ENCODE peak calls at places on chromosomes 3 and 15, in six cellular contexts. One of them, this sample, is unnamed.

GRCh38 chr3:64244011-64244942 is 19.0 kb upstream of the PRICKLE2 start:
- DNase-seq in effector CD4-positive, alpha-beta T cell: no peak
- DNase-seq in stimulated activated naive CD8-positive, alpha-beta T cell treated with anti-CD3 and anti-CD28 coated beads, Interleukin-15, Interleukin-2, amounts not matched to agents 100 U/mL and 50 U/mL, for 24 hours: no peak
- DNase-seq in activated naive CD4-positive, alpha-beta T cell treated with anti-CD3 and anti-CD28 coated beads for 36 hours: no peak
- DNase-seq in iPS DF 6.9: no peak
- DNase-seq in IMR-90: no peak
- DNase-seq in this sample: peak; percentile 62

GRCh38 chr3:116940719-116941118 is 231.1 kb downstream of the TUSC7 start:
- DNase-seq in effector CD4-positive, alpha-beta T cell: no peak
- DNase-seq in stimulated activated naive CD8-positive, alpha-beta T cell treated with anti-CD3 and anti-CD28 coated beads, Interleukin-15, Interleukin-2, amounts not matched to agents 100 U/mL and 50 U/mL, for 24 hours: no peak
- DNase-seq in activated naive CD4-positive, alpha-beta T cell treated with anti-CD3 and anti-CD28 coated beads for 36 hours: no peak
- DNase-seq in iPS DF 6.9: no peak
- DNase-seq in IMR-90: no peak
- DNase-seq in this sample: no peak

GRCh38 chr15:62124176-62124952 is 40.7 kb downstream of the C2CD4B start:
- DNase-seq in effector CD4-positive, alpha-beta T cell: no peak
- DNase-seq in stimulated activated naive CD8-positive, alpha-beta T cell treated with anti-CD3 and anti-CD28 coated beads, Interleukin-15, Interleukin-2, amounts not matched to agents 100 U/mL and 50 U/mL, for 24 hours: no peak
- DNase-seq in activated naive CD4-positive, alpha-beta T cell treated with anti-CD3 and anti-CD28 coated beads for 36 hours: peak; percentile 24
- DNase-seq in iPS DF 6.9: no peak
- DNase-seq in IMR-90: peak; percentile 20
- DNase-seq in this sample: no peak

GRCh38 chr3:48897401-48898376 is 993 bp downstream of the SLC25A20 start:
- DNase-seq in effector CD4-positive, alpha-beta T cell: no peak
- DNase-seq in stimulated activated naive CD8-positive, alpha-beta T cell treated with anti-CD3 and anti-CD28 coated beads, Interleukin-15, Interleukin-2, amounts not matched to agents 100 U/mL and 50 U/mL, for 24 hours: peak; percentile 20
- DNase-seq in activated naive CD4-positive, alpha-beta T cell treated with anti-CD3 and anti-CD28 coated beads for 36 hours: peak; percentile 18
- DNase-seq in iPS DF 6.9: no peak
- DNase-seq in IMR-90: no peak
- DNase-seq in this sample: peak; percentile 7

GRCh38 chr3:173396191-173397041 is 1.1 kb upstream of the NLGN1 start:
- DNase-seq in effector CD4-positive, alpha-beta T cell: no peak
- DNase-seq in stimulated activated naive CD8-positive, alpha-beta T cell treated with anti-CD3 and anti-CD28 coated beads, Interleukin-15, Interleukin-2, amounts not matched to agents 100 U/mL and 50 U/mL, for 24 hours: no peak
- DNase-seq in activated naive CD4-positive, alpha-beta T cell treated with anti-CD3 and anti-CD28 coated beads for 36 hours: peak; percentile 3
- DNase-seq in iPS DF 6.9: no peak
- DNase-seq in IMR-90: no peak
- DNase-seq in this sample: peak; percentile 36

GRCh38 chr15:83854950-83855707 is 201.2 kb downstream of the ADAMTSL3 start:
- DNase-seq in effector CD4-positive, alpha-beta T cell: no peak
- DNase-seq in stimulated activated naive CD8-positive, alpha-beta T cell treated with anti-CD3 and anti-CD28 coated beads, Interleukin-15, Interleukin-2, amounts not matched to agents 100 U/mL and 50 U/mL, for 24 hours: no peak
- DNase-seq in activated naive CD4-positive, alpha-beta T cell treated with anti-CD3 and anti-CD28 coated beads for 36 hours: no peak
- DNase-seq in iPS DF 6.9: no peak
- DNase-seq in IMR-90: peak; percentile 41
- DNase-seq in this sample: no peak

GRCh38 chr15:38041576-38041975 is 107.1 kb downstream of the TMCO5A start:
- DNase-seq in effector CD4-positive, alpha-beta T cell: no peak
- DNase-seq in stimulated activated naive CD8-positive, alpha-beta T cell treated with anti-CD3 and anti-CD28 coated beads, Interleukin-15, Interleukin-2, amounts not matched to agents 100 U/mL and 50 U/mL, for 24 hours: no peak
- DNase-seq in activated naive CD4-positive, alpha-beta T cell treated with anti-CD3 and anti-CD28 coated beads for 36 hours: no peak
- DNase-seq in iPS DF 6.9: no peak
- DNase-seq in IMR-90: peak; percentile 77
- DNase-seq in this sample: peak; percentile 73

GRCh38 chr15:62564889-62565288 is 399.8 kb upstream of the C2CD4B start:
- DNase-seq in effector CD4-positive, alpha-beta T cell: no peak
- DNase-seq in stimulated activated naive CD8-positive, alpha-beta T cell treated with anti-CD3 and anti-CD28 coated beads, Interleukin-15, Interleukin-2, amounts not matched to agents 100 U/mL and 50 U/mL, for 24 hours: no peak
- DNase-seq in activated naive CD4-positive, alpha-beta T cell treated with anti-CD3 and anti-CD28 coated beads for 36 hours: no peak
- DNase-seq in iPS DF 6.9: no peak
- DNase-seq in IMR-90: no peak
- DNase-seq in this sample: no peak

GRCh38 chr3:149460123-149460522 is 14.4 kb upstream of the TM4SF4 start:
- DNase-seq in effector CD4-positive, alpha-beta T cell: no peak
- DNase-seq in stimulated activated naive CD8-positive, alpha-beta T cell treated with anti-CD3 and anti-CD28 coated beads, Interleukin-15, Interleukin-2, amounts not matched to agents 100 U/mL and 50 U/mL, for 24 hours: no peak
- DNase-seq in activated naive CD4-positive, alpha-beta T cell treated with anti-CD3 and anti-CD28 coated beads for 36 hours: no peak
- DNase-seq in iPS DF 6.9: no peak
- DNase-seq in IMR-90: no peak
- DNase-seq in this sample: no peak

GRCh38 chr3:134427400-134428111 is 53.3 kb upstream of the AMOTL2 start:
- DNase-seq in effector CD4-positive, alpha-beta T cell: no peak
- DNase-seq in stimulated activated naive CD8-positive, alpha-beta T cell treated with anti-CD3 and anti-CD28 coated beads, Interleukin-15, Interleukin-2, amounts not matched to agents 100 U/mL and 50 U/mL, for 24 hours: no peak
- DNase-seq in activated naive CD4-positive, alpha-beta T cell treated with anti-CD3 and anti-CD28 coated beads for 36 hours: no peak
- DNase-seq in iPS DF 6.9: no peak
- DNase-seq in IMR-90: peak; percentile 100
- DNase-seq in this sample: peak; percentile 100

GRCh38 chr3:186772886-186773417 is 10.4 kb upstream of the EIF4A2 start:
- DNase-seq in effector CD4-positive, alpha-beta T cell: peak; percentile 43
- DNase-seq in stimulated activated naive CD8-positive, alpha-beta T cell treated with anti-CD3 and anti-CD28 coated beads, Interleukin-15, Interleukin-2, amounts not matched to agents 100 U/mL and 50 U/mL, for 24 hours: peak; percentile 83
- DNase-seq in activated naive CD4-positive, alpha-beta T cell treated with anti-CD3 and anti-CD28 coated beads for 36 hours: peak; percentile 83
- DNase-seq in iPS DF 6.9: no peak
- DNase-seq in IMR-90: no peak
- DNase-seq in this sample: peak; percentile 82

GRCh38 chr3:32947466-32948238 is 3.8 kb upstream of the CCR4 start:
- DNase-seq in effector CD4-positive, alpha-beta T cell: peak; percentile 90
- DNase-seq in stimulated activated naive CD8-positive, alpha-beta T cell treated with anti-CD3 and anti-CD28 coated beads, Interleukin-15, Interleukin-2, amounts not matched to agents 100 U/mL and 50 U/mL, for 24 hours: peak; percentile 96
- DNase-seq in activated naive CD4-positive, alpha-beta T cell treated with anti-CD3 and anti-CD28 coated beads for 36 hours: peak; percentile 99
- DNase-seq in iPS DF 6.9: peak; percentile 94
- DNase-seq in IMR-90: peak; percentile 75
- DNase-seq in this sample: peak; percentile 74